ENCODE peak calls at places on chromosomes 3 and 15, in ten cellular contexts. P, X, N, H, I, T, C, A, U and R are unnamed samples.

GRCh38 chr3:124680521-124680920 is 49.7 kb upstream of the UMPS start:
- DNase-seq in T (no peak), N (no peak), U (no peak), P (no peak), H (no peak), X (no peak), A (no peak), I (no peak), C (no peak), R (no peak)

GRCh38 chr3:100458814-100459213 is 33.6 kb upstream of the TMEM45A start:
- DNase-seq in T (no peak), U (no peak), I (no peak), C (no peak), X (no peak), H (no peak), P (no peak), N (no peak), A (no peak), R (no peak)

GRCh38 chr3:112817271-112817670 is 29.4 kb downstream of the CD200R1L start:
- DNase-seq in P (no peak), U (no peak), A (no peak), T (no peak), H (no peak), C (no peak), X (no peak), N (peak; percentile 4), I (no peak), R (no peak)

GRCh38 chr3:135125171-135125801 is 330.2 kb downstream of the EPHB1 start:
- DNase-seq in X (peak; percentile 5), C (no peak), A (peak; percentile 1), T (no peak), P (peak; percentile 39), I (no peak), N (peak; percentile 83), H (no peak), U (no peak), R (no peak)

GRCh38 chr15:63185206-63185605 is 4.2 kb upstream of the RAB8B start:
- DNase-seq in A (no peak), H (no peak), X (no peak), T (no peak), C (no peak), I (no peak), U (no peak), P (no peak), N (no peak), R (no peak)

GRCh38 chr3:101072299-101072698 is 79.1 kb upstream of the ABI3BP start:
- DNase-seq in A (peak; percentile 75), X (no peak), I (no peak), N (no peak), C (no peak), H (peak; percentile 46), U (peak; percentile 19), T (no peak), P (no peak), R (no peak)

GRCh38 chr3:33229947-33230346 is 11.3 kb upstream of the SUSD5 start:
- DNase-seq in I (no peak), X (no peak), H (no peak), P (no peak), N (no peak), A (no peak), C (no peak), T (no peak), U (no peak), R (no peak)

GRCh38 chr3:143171141-143171651 is 51.6 kb downstream of the CHST2 start:
- DNase-seq in C (peak; percentile 62), P (peak; percentile 49), T (no peak), U (no peak), I (no peak), H (no peak), A (no peak), N (no peak), X (peak; percentile 80), R (no peak)

GRCh38 chr3:107421170-107421792 is 44.0 kb downstream of the CCDC54 start:
- DNase-seq in N (peak; percentile 72), T (no peak), I (no peak), H (peak; percentile 25), A (peak; percentile 66), U (no peak), P (peak; percentile 86), X (peak; percentile 82), C (peak; percentile 37), R (no peak)

GRCh38 chr3:85589145-85589544 is 630.4 kb downstream of the CADM2 start:
- DNase-seq in C (no peak), H (no peak), A (no peak), U (no peak), I (no peak), N (no peak), T (no peak), X (peak; percentile 73), P (no peak), R (no peak)

DNA sequence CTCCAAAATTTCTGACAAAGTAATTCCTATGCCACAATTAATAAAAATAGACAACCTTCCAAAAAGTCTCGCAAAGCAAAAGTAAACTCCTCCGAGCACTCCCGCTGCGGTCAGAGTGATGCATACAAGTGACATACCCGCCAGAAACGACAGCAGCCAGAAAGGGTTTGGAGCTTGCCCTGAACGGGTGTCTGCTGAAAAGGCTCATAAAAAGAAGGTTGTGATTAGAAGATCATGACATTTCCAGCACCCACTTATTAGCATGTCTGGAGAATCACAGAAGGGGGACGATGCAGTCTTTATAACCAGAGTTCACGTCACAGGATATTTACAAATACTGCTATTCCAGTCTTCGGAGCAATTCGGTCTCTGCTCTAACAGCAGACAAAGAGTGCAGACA is 59.1 kb upstream of the FRMD4B start:
- DNase-seq in X (peak; percentile 52), T (no peak), C (no peak), P (no peak), H (no peak), I (no peak), U (no peak), A (no peak), N (no peak), R (no peak)
- H3K4me3 ChIP-seq in X (peak overlapping the region; percentile 41), T (peak overlapping the region; percentile 13), C (no peak overlapping the region), P (no peak overlapping the region), H (peak overlapping the region; percentile 17), I (peak overlapping the region; percentile 27), U (no peak overlapping the region), A (no peak overlapping the region), N (no peak overlapping the region), R (peak overlapping the region; percentile 32)

GRCh38 chr3:130354430-130354829 is 9.0 kb downstream of the COL6A5 start:
- DNase-seq in N (no peak), A (no peak), I (no peak), U (no peak), P (no peak), T (no peak), C (peak; percentile 53), X (no peak), H (no peak), R (no peak)
- TF ChIP-seq CTCF in N (no peak), A (no peak), I (no peak), U (no peak), P (no peak), T (no peak), C (no peak), X (no peak), H (no peak), R (no peak)

DNA sequence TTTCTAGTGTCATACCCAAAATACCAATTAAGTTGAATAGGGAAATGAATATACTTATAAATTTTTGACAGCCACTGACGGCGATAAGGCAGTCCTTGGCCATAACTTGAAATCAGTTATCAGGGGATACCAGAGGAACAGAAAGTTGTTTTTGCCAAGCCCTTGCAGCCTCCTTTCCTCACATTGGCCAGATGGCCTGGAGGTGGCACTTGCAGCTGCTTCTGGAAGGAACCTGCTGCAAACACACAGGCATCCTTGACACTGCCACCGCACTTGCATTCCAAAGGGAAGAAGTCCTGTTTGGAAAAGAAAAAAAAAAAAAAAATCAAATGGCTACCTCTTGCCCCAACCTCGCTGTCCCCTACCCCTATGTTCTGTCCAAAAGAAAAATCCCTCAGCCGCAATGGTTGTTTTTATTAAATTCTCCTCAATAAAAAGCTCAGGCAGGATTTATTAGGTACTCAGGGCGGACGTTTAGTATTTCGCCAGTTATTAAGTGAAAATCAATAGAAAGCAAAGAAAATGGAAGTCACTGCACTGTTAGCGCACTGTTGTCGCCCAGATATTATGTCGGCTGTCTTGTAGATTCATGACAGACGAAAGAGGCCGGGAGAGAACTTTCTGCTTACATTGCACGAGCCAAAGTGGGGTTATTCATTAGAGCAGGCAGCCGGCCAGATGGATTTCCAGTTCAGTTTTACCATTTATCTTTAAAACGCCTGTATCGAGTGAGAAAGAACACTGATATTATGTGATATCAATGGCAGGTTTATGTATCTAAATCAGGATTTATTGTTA is 866.2 kb upstream of the NR2F2 start:
- DNase-seq in T (no peak), N (no peak), C (no peak), H (no peak), A (no peak), I (no peak), U (no peak), X (peak; percentile 80), P (no peak), R (no peak)
- H3K27ac ChIP-seq in T (no peak overlapping the region), N (no peak overlapping the region), C (no peak overlapping the region), H (no peak overlapping the region), A (no peak overlapping the region), I (peak overlapping the region; percentile 65), U (no peak overlapping the region), X (no peak overlapping the region), P (no peak overlapping the region), R (no peak overlapping the region)

GRCh38 chr3:98764692-98765002 is 1.5 kb downstream of the ST3GAL6 start:
- DNase-seq in H (no peak), I (no peak), T (no peak), N (no peak), X (no peak), P (no peak), C (no peak), A (no peak), U (no peak), R (no peak)

GRCh38 chr3:98768961-98769360 is 5.8 kb downstream of the ST3GAL6 start:
- DNase-seq in I (no peak), A (no peak), U (no peak), P (no peak), X (no peak), C (no peak), H (no peak), T (no peak), N (no peak), R (no peak)

GRCh38 chr3:98765721-98766120 is 2.6 kb downstream of the ST3GAL6 start:
- DNase-seq in T (no peak), P (no peak), A (no peak), U (no peak), H (no peak), C (no peak), I (no peak), N (no peak), X (no peak), R (no peak)

GRCh38 chr3:98769436-98769835 is 6.3 kb downstream of the ST3GAL6 start:
- DNase-seq in P (no peak), U (no peak), A (no peak), H (no peak), N (no peak), I (no peak), T (no peak), X (no peak), C (no peak), R (no peak)

GRCh38 chr3:98766924-98767323 is 3.8 kb downstream of the ST3GAL6 start:
- DNase-seq in P (no peak), C (no peak), N (no peak), X (no peak), I (no peak), U (no peak), A (no peak), T (no peak), H (no peak), R (no peak)
- H3K4me3 ChIP-seq in P (no peak overlapping the region), C (no peak overlapping the region), N (no peak overlapping the region), X (no peak overlapping the region), I (no peak overlapping the region), U (no peak overlapping the region), A (no peak overlapping the region), T (no peak overlapping the region), H (no peak overlapping the region), R (no peak overlapping the region)

GRCh38 chr15:37137221-37137620 is 36.9 kb upstream of the MEIS2 start:
- DNase-seq in C (no peak), H (no peak), U (no peak), T (no peak), X (peak; percentile 31), N (no peak), P (no peak), I (no peak), A (no peak), R (no peak)
- TF ChIP-seq CTCF in C (no peak), H (no peak), U (no peak), T (no peak), X (no peak), N (no peak), P (no peak), I (no peak), A (no peak), R (no peak)